ENCODE peak calls at places on chromosomes 16 and 17, in four cellular contexts. V is NB4, E is mesenchymal stem cell, G is A172. T is an unnamed sample.

GRCh38 chr17:77308768-77309726 is 168.3 kb downstream of the SEC14L1 start:
- DNase-seq in V (peak), E (peak), G (peak), T (peak)

GRCh38 chr16:1414532-1415265 is at the start of gene UNKL:
- DNase-seq in V (peak), E (peak), G (no peak), T (peak)

GRCh38 chr17:43020789-43021738 is 1.1 kb downstream of the VAT1 start:
- DNase-seq in V (peak), E (peak), G (peak), T (peak)

GRCh38 chr16:71754108-71754507 is 29.6 kb upstream of the PHLPP2 start:
- DNase-seq in V (no peak), E (no peak), G (no peak), T (no peak)

GRCh38 chr17:79189264-79189663 is 114.6 kb downstream of the ENGASE start:
- DNase-seq in V (no peak), E (no peak), G (no peak), T (no peak)

GRCh38 chr17:34665150-34665802 is 85.9 kb downstream of the TMEM132E start:
- DNase-seq in V (peak), E (no peak), G (no peak), T (no peak)

GRCh38 chr17:73731733-73732132 is 87.5 kb upstream of the SDK2 start:
- DNase-seq in V (peak), E (no peak), G (no peak), T (no peak)

GRCh38 chr17:8318010-8318409 is 8.0 kb downstream of the ARHGEF15 start:
- DNase-seq in V (no peak), E (no peak), G (no peak), T (no peak)

GRCh38 chr16:3012828-3013420 is at the start of gene CLDN9:
- DNase-seq in V (no peak), E (no peak), G (peak), T (no peak)

GRCh38 chr16:24915576-24915975 is 69.8 kb downstream of the SLC5A11 start:
- DNase-seq in V (no peak), E (no peak), G (no peak), T (no peak)

GRCh38 chr17:43125967-43126910 is 1.1 kb upstream of the BRCA1 start:
- DNase-seq in V (peak), E (no peak), G (no peak), T (peak)

GRCh38 chr17:58330997-58331814 is 2.6 kb upstream of the TSPOAP1 start:
- DNase-seq in V (peak), E (no peak), G (no peak), T (no peak)